ENCODE peak calls at places on chromosomes 7 and 10, in six cellular contexts. Y, Q, O, B, F and M are unnamed samples.

GRCh38 chr10:43056568-43057011 is 20.3 kb upstream of the RET start:
- DNase-seq in Y (no peak), Q (no peak), O (no peak), B (no peak), F (no peak), M (no peak)

GRCh38 chr10:32738958-32739357 is 219.1 kb downstream of the ITGB1 start:
- DNase-seq in Y (no peak), Q (no peak), O (no peak), B (no peak), F (no peak), M (no peak)

GRCh38 chr7:14841850-14842249 is 60.7 kb downstream of the DGKB start:
- DNase-seq in Y (peak; percentile 52), Q (no peak), O (no peak), B (no peak), F (no peak), M (no peak)

GRCh38 chr10:34288634-34289033 is 526.5 kb downstream of the PARD3 start:
- DNase-seq in Y (peak; percentile 55), Q (no peak), O (no peak), B (no peak), F (no peak), M (no peak)

GRCh38 chr10:60444494-60445064 is 54.9 kb upstream of the ANK3 start:
- DNase-seq in Y (peak; percentile 73), Q (peak; percentile 2), O (peak; percentile 2), B (no peak), F (no peak), M (no peak)

GRCh38 chr7:137579913-137580640 is 236.5 kb upstream of the PTN start:
- DNase-seq in Y (peak; percentile 84), Q (no peak), O (no peak), B (no peak), F (no peak), M (no peak)

GRCh38 chr10:28664369-28664740 is 13.0 kb upstream of the BAMBI start:
- DNase-seq in Y (peak; percentile 72), Q (no peak), O (no peak), B (no peak), F (no peak), M (no peak)

GRCh38 chr10:119654540-119654939 is 3.4 kb downstream of the BAG3 start:
- DNase-seq in Y (no peak), Q (no peak), O (no peak), B (no peak), F (no peak), M (no peak)

GRCh38 chr7:157740251-157740650 is 403.4 kb downstream of the DNAJB6 start:
- DNase-seq in Y (no peak), Q (no peak), O (no peak), B (no peak), F (no peak), M (no peak)

GRCh38 chr10:89351402-89352038 is 23.7 kb downstream of the IFIT3 start:
- DNase-seq in Y (peak; percentile 57), Q (no peak), O (no peak), B (no peak), F (peak; percentile 90), M (peak; percentile 58)

GRCh38 chr7:74094224-74095095 is 10.9 kb downstream of the LIMK1 start:
- DNase-seq in Y (peak; percentile 89), Q (peak; percentile 82), O (no peak), B (peak; percentile 50), F (peak; percentile 82), M (peak; percentile 80)

GRCh38 chr7:152866791-152867481 is 107.4 kb downstream of the ACTR3B start:
- DNase-seq in Y (no peak), Q (no peak), O (no peak), B (no peak), F (no peak), M (no peak)

GRCh38 chr7:140003913-140004382 is 58.8 kb downstream of the PARP12 start:
- DNase-seq in Y (peak; percentile 82), Q (peak; percentile 53), O (no peak), B (no peak), F (peak; percentile 75), M (peak; percentile 79)

GRCh38 chr10:51389415-51390342 is 309.7 kb downstream of the CSTF2T start:
- DNase-seq in Y (peak; percentile 99), Q (peak; percentile 43), O (no peak), B (no peak), F (peak; percentile 67), M (peak; percentile 75)

GRCh38 chr10:71218046-71218832 is 5.9 kb downstream of the UNC5B start:
- DNase-seq in Y (peak; percentile 53), Q (no peak), O (peak; percentile 11), B (no peak), F (no peak), M (no peak)

GRCh38 chr10:16437540-16437894 is 707 bp downstream of the PTER start:
- DNase-seq in Y (no peak), Q (peak; percentile 40), O (no peak), B (peak; percentile 29), F (no peak), M (no peak)

GRCh38 chr10:114523876-114524275 is 119.6 kb upstream of the AFAP1L2 start:
- DNase-seq in Y (no peak), Q (no peak), O (no peak), B (no peak), F (no peak), M (no peak)